ENCODE peak calls at places on chromosome 5, in nine cellular contexts. One of them, this sample, is unnamed.

GRCh38 chr5:57650360-57651069 is 167.9 kb upstream of the ACTBL2 start:
- DNase-seq in H9: peak
- DNase-seq in upper lobe of left lung: no peak
- DNase-seq in stomach: peak
- DNase-seq in neural crest cell: no peak
- DNase-seq in AG04449: no peak
- DNase-seq in MCF 10A: peak
- DNase-seq in AG04450: no peak
- DNase-seq in BJ: peak
- DNase-seq in this sample: peak

GRCh38 chr5:71744009-71744792 is 25.1 kb downstream of the CARTPT start:
- DNase-seq in BJ: no peak
- DNase-seq in stomach: peak
- DNase-seq in H9: no peak
- DNase-seq in upper lobe of left lung: no peak
- DNase-seq in neural crest cell: no peak
- DNase-seq in MCF 10A: no peak
- DNase-seq in AG04450: no peak
- DNase-seq in AG04449: no peak
- DNase-seq in this sample: no peak

GRCh38 chr5:154298060-154298459 is 107.5 kb downstream of the GALNT10 start:
- DNase-seq in upper lobe of left lung: no peak
- DNase-seq in AG04449: no peak
- DNase-seq in stomach: no peak
- DNase-seq in BJ: no peak
- DNase-seq in H9: no peak
- DNase-seq in AG04450: no peak
- DNase-seq in neural crest cell: no peak
- DNase-seq in MCF 10A: no peak
- DNase-seq in this sample: no peak

GRCh38 chr5:76695336-76695735 is 20.6 kb upstream of the F2R start:
- DNase-seq in upper lobe of left lung: no peak
- DNase-seq in stomach: no peak
- DNase-seq in neural crest cell: no peak
- DNase-seq in AG04450: no peak
- DNase-seq in AG04449: no peak
- DNase-seq in MCF 10A: no peak
- DNase-seq in BJ: no peak
- DNase-seq in H9: no peak
- DNase-seq in this sample: no peak

GRCh38 chr5:80761176-80761575 is 106.4 kb upstream of the DHFR start:
- DNase-seq in BJ: no peak
- DNase-seq in stomach: no peak
- DNase-seq in AG04449: no peak
- DNase-seq in MCF 10A: no peak
- DNase-seq in AG04450: no peak
- DNase-seq in neural crest cell: no peak
- DNase-seq in upper lobe of left lung: no peak
- DNase-seq in H9: peak
- DNase-seq in this sample: no peak

GRCh38 chr5:71937906-71938698 is 169.2 kb upstream of the MAP1B start:
- DNase-seq in AG04450: no peak
- DNase-seq in stomach: no peak
- DNase-seq in H9: no peak
- DNase-seq in upper lobe of left lung: no peak
- DNase-seq in neural crest cell: no peak
- DNase-seq in AG04449: no peak
- DNase-seq in MCF 10A: no peak
- DNase-seq in BJ: no peak
- DNase-seq in this sample: no peak

GRCh38 chr5:80134879-80135278 is 99.7 kb downstream of the THBS4 start:
- DNase-seq in AG04449: no peak
- DNase-seq in neural crest cell: no peak
- DNase-seq in BJ: no peak
- DNase-seq in MCF 10A: no peak
- DNase-seq in upper lobe of left lung: no peak
- DNase-seq in H9: no peak
- DNase-seq in AG04450: no peak
- DNase-seq in stomach: no peak
- DNase-seq in this sample: no peak

GRCh38 chr5:133049726-133050048 is 2.1 kb upstream of the HSPA4 start:
- DNase-seq in MCF 10A: no peak
- DNase-seq in H9: no peak
- DNase-seq in stomach: no peak
- DNase-seq in BJ: no peak
- DNase-seq in AG04449: no peak
- DNase-seq in upper lobe of left lung: no peak
- DNase-seq in neural crest cell: no peak
- DNase-seq in AG04450: no peak
- DNase-seq in this sample: no peak

GRCh38 chr5:178180141-178180863 is 6.9 kb downstream of the GMCL2 start:
- DNase-seq in AG04449: no peak
- DNase-seq in H9: peak
- DNase-seq in neural crest cell: no peak
- DNase-seq in BJ: no peak
- DNase-seq in MCF 10A: no peak
- DNase-seq in upper lobe of left lung: no peak
- DNase-seq in AG04450: no peak
- DNase-seq in stomach: no peak
- DNase-seq in this sample: no peak

GRCh38 chr5:31023105-31023504 is 170.4 kb upstream of the CDH6 start:
- DNase-seq in neural crest cell: no peak
- DNase-seq in upper lobe of left lung: no peak
- DNase-seq in AG04449: no peak
- DNase-seq in stomach: no peak
- DNase-seq in BJ: no peak
- DNase-seq in AG04450: peak
- DNase-seq in MCF 10A: no peak
- DNase-seq in H9: no peak
- DNase-seq in this sample: peak

GRCh38 chr5:79642210-79642609 is 30.0 kb downstream of the TENT2 start:
- DNase-seq in MCF 10A: no peak
- DNase-seq in upper lobe of left lung: no peak
- DNase-seq in H9: no peak
- DNase-seq in AG04450: peak
- DNase-seq in AG04449: no peak
- DNase-seq in neural crest cell: no peak
- DNase-seq in BJ: no peak
- DNase-seq in stomach: no peak
- DNase-seq in this sample: no peak

GRCh38 chr5:8457187-8458037 is 588.5 kb downstream of the MTRR start:
- DNase-seq in H9: peak
- DNase-seq in AG04449: peak
- DNase-seq in AG04450: peak
- DNase-seq in MCF 10A: peak
- DNase-seq in BJ: peak
- DNase-seq in neural crest cell: no peak
- DNase-seq in stomach: peak
- DNase-seq in upper lobe of left lung: peak
- DNase-seq in this sample: peak

GRCh38 chr5:177365845-177366527 is 8.3 kb downstream of the RGS14 start:
- DNase-seq in AG04450: no peak
- DNase-seq in upper lobe of left lung: peak
- DNase-seq in BJ: no peak
- DNase-seq in MCF 10A: no peak
- DNase-seq in H9: no peak
- DNase-seq in stomach: no peak
- DNase-seq in neural crest cell: no peak
- DNase-seq in AG04449: no peak
- DNase-seq in this sample: no peak

GRCh38 chr5:37717613-37718431 is 122.0 kb downstream of the GDNF start:
- DNase-seq in MCF 10A: peak
- DNase-seq in H9: no peak
- DNase-seq in AG04449: no peak
- DNase-seq in AG04450: peak
- DNase-seq in BJ: no peak
- DNase-seq in neural crest cell: no peak
- DNase-seq in stomach: peak
- DNase-seq in upper lobe of left lung: no peak
- DNase-seq in this sample: no peak

GRCh38 chr5:158849219-158849791 is 250.4 kb downstream of the EBF1 start:
- DNase-seq in neural crest cell: no peak
- DNase-seq in upper lobe of left lung: no peak
- DNase-seq in stomach: no peak
- DNase-seq in H9: no peak
- DNase-seq in AG04450: no peak
- DNase-seq in AG04449: no peak
- DNase-seq in BJ: no peak
- DNase-seq in MCF 10A: no peak
- DNase-seq in this sample: no peak

GRCh38 chr5:180291234-180291940 is 496 bp downstream of the MAPK9 start:
- DNase-seq in AG04449: no peak
- DNase-seq in MCF 10A: peak
- DNase-seq in upper lobe of left lung: no peak
- DNase-seq in AG04450: no peak
- DNase-seq in BJ: no peak
- DNase-seq in neural crest cell: peak
- DNase-seq in H9: no peak
- DNase-seq in stomach: peak
- DNase-seq in this sample: no peak

GRCh38 chr5:180621311-180621710 is 28.1 kb downstream of the FLT4 start:
- DNase-seq in H9: no peak
- DNase-seq in MCF 10A: no peak
- DNase-seq in stomach: no peak
- DNase-seq in AG04450: no peak
- DNase-seq in neural crest cell: no peak
- DNase-seq in upper lobe of left lung: peak
- DNase-seq in AG04449: no peak
- DNase-seq in BJ: no peak
- DNase-seq in this sample: no peak

GRCh38 chr5:102296229-102296817 is at the start of gene SLCO4C1:
- DNase-seq in H9: peak
- DNase-seq in stomach: peak
- DNase-seq in MCF 10A: no peak
- DNase-seq in neural crest cell: peak
- DNase-seq in BJ: no peak
- DNase-seq in upper lobe of left lung: peak
- DNase-seq in AG04449: no peak
- DNase-seq in AG04450: no peak
- DNase-seq in this sample: no peak

DNA sequence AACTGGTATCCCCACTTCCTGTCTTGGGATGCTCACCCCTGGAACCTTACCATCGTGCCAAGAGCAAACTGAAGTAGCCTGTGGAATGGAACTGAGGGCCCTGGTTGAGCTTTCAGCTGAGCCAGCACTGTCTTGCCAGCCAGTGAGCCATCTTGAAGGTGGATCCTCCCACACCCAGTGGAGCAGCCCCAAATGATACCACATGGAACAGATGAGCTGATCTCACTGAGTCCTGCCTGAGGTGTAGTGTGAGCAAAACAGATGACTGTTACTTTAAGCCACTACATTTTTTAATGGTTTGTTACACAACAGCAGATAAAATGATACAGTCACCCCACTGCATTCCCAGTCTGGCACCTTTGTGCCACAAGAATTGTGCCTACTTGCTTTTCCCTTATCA is 2.2 kb upstream of the PCYOX1L start:
- DNase-seq in upper lobe of left lung: no peak
- DNase-seq in stomach: no peak
- DNase-seq in MCF 10A: no peak
- DNase-seq in BJ: no peak
- DNase-seq in H9: no peak
- DNase-seq in neural crest cell: no peak
- DNase-seq in AG04449: no peak
- DNase-seq in AG04450: no peak
- DNase-seq in this sample: no peak
- TF ChIP-seq CTCF in upper lobe of left lung: no peak
- TF ChIP-seq CTCF in stomach: no peak
- TF ChIP-seq CTCF in MCF 10A: no peak
- TF ChIP-seq CTCF in BJ: no peak
- TF ChIP-seq CTCF in H9: no peak
- TF ChIP-seq CTCF in neural crest cell: no peak
- TF ChIP-seq CTCF in AG04449: no peak
- TF ChIP-seq CTCF in AG04450: no peak
- TF ChIP-seq CTCF in this sample: no peak

GRCh38 chr5:131265318-131265803 is 1.5 kb downstream of the CDC42SE2 start:
- DNase-seq in BJ: no peak
- DNase-seq in H9: no peak
- DNase-seq in AG04449: no peak
- DNase-seq in stomach: no peak
- DNase-seq in AG04450: no peak
- DNase-seq in neural crest cell: no peak
- DNase-seq in MCF 10A: peak
- DNase-seq in upper lobe of left lung: no peak
- DNase-seq in this sample: no peak
- TF ChIP-seq CTCF in BJ: peak
- TF ChIP-seq CTCF in H9: peak
- TF ChIP-seq CTCF in AG04449: no peak
- TF ChIP-seq CTCF in stomach: peak
- TF ChIP-seq CTCF in AG04450: peak
- TF ChIP-seq CTCF in neural crest cell: peak
- TF ChIP-seq CTCF in MCF 10A: peak
- TF ChIP-seq CTCF in upper lobe of left lung: peak
- TF ChIP-seq CTCF in this sample: peak

GRCh38 chr5:68343421-68343826 is 127.9 kb downstream of the PIK3R1 start:
- DNase-seq in BJ: no peak
- DNase-seq in AG04449: no peak
- DNase-seq in neural crest cell: no peak
- DNase-seq in AG04450: peak
- DNase-seq in upper lobe of left lung: no peak
- DNase-seq in H9: no peak
- DNase-seq in MCF 10A: peak
- DNase-seq in stomach: peak
- DNase-seq in this sample: no peak

GRCh38 chr5:68344447-68345111 is 129.0 kb downstream of the PIK3R1 start:
- DNase-seq in upper lobe of left lung: no peak
- DNase-seq in BJ: no peak
- DNase-seq in stomach: no peak
- DNase-seq in H9: no peak
- DNase-seq in AG04449: no peak
- DNase-seq in neural crest cell: no peak
- DNase-seq in AG04450: no peak
- DNase-seq in MCF 10A: peak
- DNase-seq in this sample: no peak

GRCh38 chr5:68347549-68347948 is 132.0 kb downstream of the PIK3R1 start:
- DNase-seq in MCF 10A: no peak
- DNase-seq in H9: no peak
- DNase-seq in AG04449: no peak
- DNase-seq in BJ: no peak
- DNase-seq in AG04450: no peak
- DNase-seq in neural crest cell: no peak
- DNase-seq in stomach: no peak
- DNase-seq in upper lobe of left lung: no peak
- DNase-seq in this sample: no peak

GRCh38 chr5:68345166-68345565 is 129.6 kb downstream of the PIK3R1 start:
- DNase-seq in AG04450: no peak
- DNase-seq in neural crest cell: no peak
- DNase-seq in upper lobe of left lung: no peak
- DNase-seq in MCF 10A: no peak
- DNase-seq in BJ: no peak
- DNase-seq in stomach: no peak
- DNase-seq in H9: no peak
- DNase-seq in AG04449: no peak
- DNase-seq in this sample: no peak

GRCh38 chr5:68345595-68345994 is 130.0 kb downstream of the PIK3R1 start:
- DNase-seq in MCF 10A: no peak
- DNase-seq in neural crest cell: no peak
- DNase-seq in AG04450: no peak
- DNase-seq in stomach: no peak
- DNase-seq in H9: no peak
- DNase-seq in BJ: no peak
- DNase-seq in upper lobe of left lung: no peak
- DNase-seq in AG04449: no peak
- DNase-seq in this sample: no peak
- TF ChIP-seq CTCF in MCF 10A: no peak
- TF ChIP-seq CTCF in neural crest cell: no peak
- TF ChIP-seq CTCF in AG04450: no peak
- TF ChIP-seq CTCF in stomach: no peak
- TF ChIP-seq CTCF in H9: no peak
- TF ChIP-seq CTCF in BJ: no peak
- TF ChIP-seq CTCF in upper lobe of left lung: no peak
- TF ChIP-seq CTCF in AG04449: no peak
- TF ChIP-seq CTCF in this sample: no peak

GRCh38 chr5:643351-643801 is 31.2 kb downstream of the CEP72 start:
- DNase-seq in BJ: no peak
- DNase-seq in AG04449: no peak
- DNase-seq in MCF 10A: no peak
- DNase-seq in stomach: no peak
- DNase-seq in upper lobe of left lung: no peak
- DNase-seq in neural crest cell: no peak
- DNase-seq in AG04450: no peak
- DNase-seq in H9: no peak
- DNase-seq in this sample: no peak
- TF ChIP-seq CTCF in BJ: no peak
- TF ChIP-seq CTCF in AG04449: no peak
- TF ChIP-seq CTCF in MCF 10A: no peak
- TF ChIP-seq CTCF in stomach: no peak
- TF ChIP-seq CTCF in upper lobe of left lung: no peak
- TF ChIP-seq CTCF in neural crest cell: no peak
- TF ChIP-seq CTCF in AG04450: no peak
- TF ChIP-seq CTCF in H9: no peak
- TF ChIP-seq CTCF in this sample: no peak